ENCODE peak calls at places on chromosomes 11 and 22, in four cellular contexts. X is left cardiac atrium, L is B cell, I is HEK293T. W is an unnamed sample.

GRCh38 chr11:112889446-112889845 is 71.8 kb upstream of the NCAM1 start:
- DNase-seq in X (no peak), I (no peak), L (no peak), W (no peak)

GRCh38 chr11:69055598-69056516 is 7.1 kb downstream of the TPCN2 start:
- DNase-seq in L (peak; percentile 89), X (no peak), I (no peak), W (no peak)

GRCh38 chr11:76598426-76598839 is 72.1 kb downstream of the LRRC32 start:
- DNase-seq in I (peak; percentile 50), X (no peak), L (peak; percentile 62), W (peak; percentile 18)

GRCh38 chr22:42930810-42931420 is 73.8 kb upstream of the ARFGAP3 start:
- DNase-seq in I (no peak), L (no peak), X (no peak), W (no peak)

GRCh38 chr11:69403556-69404215 is 77.8 kb upstream of the LINC01488 start:
- DNase-seq in X (no peak), I (no peak), L (no peak), W (no peak)

GRCh38 chr11:129392995-129393394 is 17.3 kb downstream of the BARX2 start:
- DNase-seq in I (no peak), L (no peak), X (no peak), W (no peak)

GRCh38 chr22:18122254-18122554 is 11.6 kb downstream of the TUBA8 start:
- DNase-seq in L (no peak), X (no peak), I (no peak), W (no peak)

GRCh38 chr11:110074499-110074898 is 18.7 kb upstream of the ZC3H12C start:
- DNase-seq in I (no peak), X (no peak), L (no peak), W (no peak)

GRCh38 chr22:45207981-45208664 is 32.6 kb downstream of the KIAA0930 start:
- DNase-seq in X (no peak), I (no peak), L (no peak), W (no peak)

GRCh38 chr11:72491001-72491400 is 56.7 kb upstream of the CLPB start:
- DNase-seq in X (no peak), L (no peak), I (no peak), W (no peak)

GRCh38 chr11:9384535-9385287 is at the start of gene IPO7:
- DNase-seq in I (peak; percentile 88), L (peak; percentile 92), X (peak; percentile 95), W (peak; percentile 92)

GRCh38 chr11:45745065-45745811 is 59.7 kb upstream of the SLC35C1 start:
- DNase-seq in I (no peak), X (peak; percentile 76), L (no peak), W (no peak)

GRCh38 chr11:57514538-57515331 is 767 bp downstream of the SLC43A1 start:
- DNase-seq in X (peak; percentile 75), I (peak; percentile 42), L (peak; percentile 62), W (peak; percentile 12)

GRCh38 chr11:83070878-83071640 is 638 bp downstream of the RAB30 start:
- DNase-seq in X (peak; percentile 50), L (no peak), I (peak; percentile 32), W (no peak)

GRCh38 chr11:2440646-2441045 is 3.7 kb downstream of the TRPM5 start:
- DNase-seq in L (no peak), I (no peak), X (no peak), W (no peak)

GRCh38 chr11:85756401-85757200 is 54.3 kb downstream of the SYTL2 start:
- DNase-seq in X (no peak), L (no peak), I (no peak), W (no peak)

GRCh38 chr22:44191036-44191454 is 10.3 kb downstream of the PARVG start:
- DNase-seq in X (no peak), L (peak; percentile 68), I (no peak), W (no peak)

GRCh38 chr11:68903631-68904457 is at the start of the genes IGHMBP2 and MRPL21:
- DNase-seq in I (peak; percentile 92), L (peak; percentile 91), X (peak; percentile 89), W (peak; percentile 60)

GRCh38 chr11:111414267-111414931 is 35.3 kb upstream of the POU2AF1 start:
- DNase-seq in L (no peak), X (no peak), I (no peak), W (no peak)

GRCh38 chr11:43690929-43691328 is 10.4 kb downstream of the HSD17B12 start:
- DNase-seq in L (no peak), I (no peak), X (no peak), W (no peak)

GRCh38 chr22:20432244-20432686 is 5.4 kb downstream of the SCARF2 start:
- DNase-seq in I (no peak), L (peak; percentile 30), X (peak; percentile 16), W (no peak)

W was measured in NCI-H526 treated with DMSO at 0.1 percent for 48 hours.